ENCODE peak calls at places on chromosomes 12 and 14, in nine cellular contexts. E is adrenal gland, O is psoas muscle, Z is RWPE1, L is astrocyte, I is DND-41, T is RWPE2, P is gastrocnemius medialis, A is tibial nerve. R is an unnamed sample.

GRCh38 chr12:131963381-131963780 is 13.6 kb downstream of the EP400 start:
- DNase-seq in E (no peak), O (no peak), Z (no peak), L (no peak), I (no peak), T (no peak), P (no peak), A (no peak), R (no peak)

GRCh38 chr12:117377758-117378157 is 16.3 kb upstream of the NOS1 start:
- DNase-seq in E (no peak), O (no peak), Z (peak), L (no peak), I (peak), T (no peak), P (peak), A (no peak), R (no peak)

GRCh38 chr12:113888435-113888834 is 77.7 kb downstream of the RBM19 start:
- DNase-seq in E (no peak), O (no peak), Z (no peak), L (no peak), I (no peak), T (no peak), P (no peak), A (no peak), R (no peak)

GRCh38 chr14:100659345-100660001 is 67.2 kb upstream of the DLK1 start:
- DNase-seq in E (no peak), O (no peak), Z (no peak), L (no peak), I (no peak), T (no peak), P (no peak), A (no peak), R (no peak)

GRCh38 chr14:26380616-26381015 is 217.2 kb downstream of the NOVA1 start:
- DNase-seq in E (no peak), O (no peak), Z (no peak), L (no peak), I (no peak), T (no peak), P (no peak), A (no peak), R (no peak)

GRCh38 chr12:108696111-108696995 is 35.0 kb downstream of the CORO1C start:
- DNase-seq in E (no peak), O (no peak), Z (peak), L (peak), I (peak), T (peak), P (no peak), A (peak), R (no peak)

GRCh38 chr14:32044454-32044853 is 32.6 kb upstream of the ARHGAP5 start:
- DNase-seq in E (no peak), O (no peak), Z (no peak), L (no peak), I (no peak), T (no peak), P (no peak), A (no peak), R (no peak)

GRCh38 chr12:51868821-51869489 is 18.9 kb upstream of the ANKRD33 start:
- DNase-seq in E (no peak), O (peak), Z (no peak), L (no peak), I (no peak), T (no peak), P (no peak), A (no peak), R (peak)

GRCh38 chr12:112900298-112901145 is 6.2 kb upstream of the OAS1 start:
- DNase-seq in E (no peak), O (no peak), Z (peak), L (peak), I (peak), T (no peak), P (no peak), A (peak), R (no peak)

GRCh38 chr12:94805749-94806148 is 155.4 kb upstream of the TMCC3 start:
- DNase-seq in E (no peak), O (no peak), Z (no peak), L (peak), I (no peak), T (no peak), P (no peak), A (no peak), R (no peak)

GRCh38 chr12:9039397-9039977 is 50.1 kb downstream of the KLRG1 start:
- DNase-seq in E (no peak), O (no peak), Z (peak), L (peak), I (peak), T (no peak), P (no peak), A (peak), R (no peak)

GRCh38 chr14:22883191-22883976 is at the start of gene REM2:
- DNase-seq in E (no peak), O (no peak), Z (no peak), L (no peak), I (no peak), T (no peak), P (no peak), A (no peak), R (no peak)

GRCh38 chr12:120453977-120454376 is 7.7 kb downstream of the GATC start:
- DNase-seq in E (no peak), O (no peak), Z (peak), L (no peak), I (peak), T (no peak), P (no peak), A (no peak), R (no peak)

GRCh38 chr12:1808798-1809480 is 11.4 kb upstream of the LRTM2 start:
- DNase-seq in E (no peak), O (peak), Z (no peak), L (no peak), I (no peak), T (peak), P (no peak), A (no peak), R (peak)

GRCh38 chr12:128976120-128976519 is 122.8 kb downstream of the GLT1D1 start:
- DNase-seq in E (no peak), O (no peak), Z (no peak), L (no peak), I (peak), T (no peak), P (no peak), A (no peak), R (no peak)

GRCh38 chr12:106118-106561 is 39.6 kb downstream of the IQSEC3 start:
- DNase-seq in E (no peak), O (no peak), Z (no peak), L (no peak), I (peak), T (no peak), P (no peak), A (no peak), R (peak)

GRCh38 chr12:53219956-53220856 is 11.8 kb downstream of the RARG start:
- DNase-seq in E (no peak), O (peak), Z (peak), L (peak), I (peak), T (no peak), P (no peak), A (peak), R (peak)

GRCh38 chr12:14955876-14956811 is 5.3 kb downstream of the ARHGDIB start:
- DNase-seq in E (no peak), O (no peak), Z (no peak), L (no peak), I (peak), T (no peak), P (no peak), A (no peak), R (no peak)

GRCh38 chr12:122097641-122098364 is 19.2 kb downstream of the MLXIP start:
- DNase-seq in E (no peak), O (no peak), Z (no peak), L (peak), I (no peak), T (no peak), P (peak), A (no peak), R (peak)

GRCh38 chr12:98594050-98594853 is 766 bp downstream of the SLC25A3 start:
- DNase-seq in E (peak), O (peak), Z (no peak), L (no peak), I (no peak), T (no peak), P (peak), A (peak), R (peak)

GRCh38 chr12:121803861-121804416 is at the start of gene SETD1B:
- DNase-seq in E (peak), O (peak), Z (no peak), L (peak), I (peak), T (peak), P (peak), A (peak), R (peak)

GRCh38 chr14:103057372-103058208 is at the start of gene CDC42BPB:
- DNase-seq in E (peak), O (peak), Z (peak), L (peak), I (no peak), T (peak), P (peak), A (peak), R (peak)

GRCh38 chr14:35333347-35333730 is 41.2 kb downstream of the PSMA6 start:
- DNase-seq in E (no peak), O (no peak), Z (no peak), L (no peak), I (no peak), T (no peak), P (no peak), A (no peak), R (no peak)

GRCh38 chr14:35332517-35333346 is 40.5 kb downstream of the PSMA6 start:
- DNase-seq in E (no peak), O (no peak), Z (no peak), L (no peak), I (peak), T (no peak), P (no peak), A (no peak), R (peak)

GRCh38 chr14:35335388-35336092 is 43.4 kb downstream of the PSMA6 start:
- DNase-seq in E (peak), O (peak), Z (no peak), L (no peak), I (no peak), T (peak), P (peak), A (no peak), R (peak)

GRCh38 chr14:35333797-35334743 is 41.9 kb downstream of the PSMA6 start:
- DNase-seq in E (no peak), O (no peak), Z (no peak), L (no peak), I (no peak), T (no peak), P (no peak), A (no peak), R (no peak)

DNA sequence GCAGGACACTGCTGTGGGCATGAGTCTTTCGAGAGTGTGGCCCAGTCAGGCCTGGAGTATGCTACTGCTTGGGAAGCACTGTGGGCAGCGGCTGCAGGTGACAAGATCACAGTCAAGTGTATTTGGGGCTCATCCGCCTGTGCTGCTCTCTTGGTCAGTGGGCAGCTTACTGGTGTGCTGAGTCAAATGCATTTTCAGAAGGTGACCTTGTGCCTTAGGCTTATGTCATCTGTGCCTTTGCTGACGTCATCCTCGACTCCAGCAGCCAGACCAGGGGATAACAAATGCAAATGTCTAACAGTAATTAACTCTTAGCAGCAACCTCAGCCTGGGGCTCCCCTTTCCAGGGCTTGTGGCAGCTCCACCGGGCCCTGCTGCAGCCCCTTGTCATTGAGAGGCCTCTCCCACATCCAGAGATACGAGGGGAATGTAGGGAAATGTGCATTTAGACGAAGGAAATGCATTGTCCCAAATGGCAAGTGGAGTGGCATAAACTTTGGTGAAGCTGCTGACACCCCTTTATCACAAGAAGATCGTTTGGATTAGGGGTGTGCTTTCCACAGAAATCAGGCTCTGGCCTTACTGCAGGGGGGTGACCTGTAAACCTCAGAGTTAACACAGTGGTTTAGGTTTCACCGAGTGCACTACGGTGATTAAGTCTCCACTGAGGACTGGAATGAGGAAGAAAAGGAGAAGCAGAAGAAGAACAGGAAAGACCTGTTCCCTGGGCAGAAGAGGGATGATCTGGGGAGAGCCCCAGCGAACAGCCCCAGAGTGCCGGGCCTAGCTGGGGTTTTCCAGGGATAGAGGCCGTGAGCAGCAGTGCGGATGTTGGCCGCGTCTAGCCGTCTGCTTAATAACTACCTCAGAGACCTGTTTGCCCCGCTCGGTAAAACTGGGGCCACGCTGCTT is 39.7 kb downstream of the PSMA6 start:
- DNase-seq in E (no peak), O (no peak), Z (peak), L (peak), I (no peak), T (peak), P (no peak), A (no peak), R (peak)
- TF ChIP-seq CTCF in E (no peak), O (no peak), Z (no peak), L (no peak), I (no peak), T (no peak), P (no peak), A (no peak), R (no peak)

GRCh38 chr12:118983147-118983824 is 1.9 kb downstream of the SRRM4 start:
- DNase-seq in E (no peak), O (no peak), Z (no peak), L (no peak), I (no peak), T (no peak), P (no peak), A (no peak), R (no peak)

GRCh38 chr12:118981285-118982201 is at the start of gene SRRM4:
- DNase-seq in E (peak), O (no peak), Z (peak), L (no peak), I (peak), T (peak), P (no peak), A (no peak), R (peak)

GRCh38 chr12:118980407-118981014 is 830 bp upstream of the SRRM4 start:
- DNase-seq in E (no peak), O (no peak), Z (no peak), L (no peak), I (no peak), T (no peak), P (no peak), A (no peak), R (no peak)

GRCh38 chr12:118982308-118982707 is 967 bp downstream of the SRRM4 start:
- DNase-seq in E (no peak), O (no peak), Z (no peak), L (no peak), I (no peak), T (no peak), P (no peak), A (no peak), R (no peak)

GRCh38 chr12:118979763-118980406 is 1.5 kb upstream of the SRRM4 start:
- DNase-seq in E (peak), O (no peak), Z (peak), L (peak), I (peak), T (no peak), P (no peak), A (no peak), R (peak)
- H3K27ac ChIP-seq in E (no peak), O (no peak), Z (no peak), L (no peak), I (no peak), T (no peak), P (no peak), A (no peak), R (no peak)

DNA sequence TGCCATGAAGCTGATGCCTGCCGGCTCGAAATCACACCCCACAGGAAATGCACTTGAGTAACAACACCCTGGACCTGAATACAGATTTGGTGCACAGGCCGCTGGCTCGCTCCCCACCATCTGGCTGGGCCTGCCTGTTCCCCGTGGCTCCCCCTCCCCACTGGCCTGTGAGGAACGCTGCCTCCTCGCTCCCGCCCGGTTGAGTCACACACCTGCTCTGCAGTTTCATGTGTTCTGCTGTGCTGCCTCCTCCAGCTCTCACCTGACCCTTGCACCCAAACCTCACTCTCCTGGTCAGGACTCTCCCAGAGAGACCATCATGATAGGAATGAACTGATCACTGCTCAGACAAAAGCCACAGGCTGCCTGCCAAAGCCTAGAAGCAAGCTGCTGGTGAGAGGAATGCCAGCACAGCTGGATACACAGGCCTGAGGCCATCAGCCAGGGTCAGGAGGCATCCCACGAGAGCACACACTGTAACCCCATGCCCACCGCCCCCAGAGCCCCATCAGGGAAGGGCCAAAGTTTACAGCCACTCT is 3.8 kb upstream of the SIVA1 start:
- DNase-seq in E (no peak), O (peak), Z (peak), L (peak), I (no peak), T (no peak), P (peak), A (peak), R (no peak)
- TF ChIP-seq CTCF in E (no peak), O (no peak), Z (peak), L (no peak), I (no peak), T (peak), P (peak), A (no peak), R (no peak)

DNA sequence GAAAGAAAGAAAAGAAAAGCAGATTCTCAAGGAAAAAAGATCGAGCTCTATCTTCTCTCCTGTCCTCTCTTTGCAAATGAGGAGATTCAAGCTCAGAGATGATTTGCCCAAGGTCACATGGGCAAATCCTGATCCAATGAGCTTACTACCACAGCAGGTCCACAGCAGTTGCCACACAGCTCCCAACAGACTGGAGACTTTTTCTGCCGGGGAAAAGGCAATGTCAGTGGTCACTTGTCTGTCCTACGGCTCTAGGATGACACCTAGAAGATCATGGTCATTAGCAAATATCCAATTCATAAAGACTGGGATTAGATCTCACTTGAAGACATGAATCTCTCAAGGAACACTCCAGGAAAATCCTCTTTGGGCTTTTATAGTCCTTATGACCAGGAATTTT is 58.8 kb downstream of the TTC7B start:
- DNase-seq in E (no peak), O (peak), Z (no peak), L (no peak), I (no peak), T (no peak), P (peak), A (no peak), R (no peak)
- H3K27ac ChIP-seq in E (no peak), O (peak), Z (no peak), L (no peak), I (no peak), T (no peak), P (peak), A (peak), R (no peak)

GRCh38 chr14:71336488-71337192 is 429.4 kb downstream of the PCNX1 start:
- DNase-seq in E (no peak), O (no peak), Z (no peak), L (no peak), I (no peak), T (no peak), P (no peak), A (no peak), R (no peak)
- TF ChIP-seq CTCF in E (no peak), O (no peak), Z (no peak), L (no peak), I (no peak), T (no peak), P (no peak), A (no peak), R (no peak)

DNA sequence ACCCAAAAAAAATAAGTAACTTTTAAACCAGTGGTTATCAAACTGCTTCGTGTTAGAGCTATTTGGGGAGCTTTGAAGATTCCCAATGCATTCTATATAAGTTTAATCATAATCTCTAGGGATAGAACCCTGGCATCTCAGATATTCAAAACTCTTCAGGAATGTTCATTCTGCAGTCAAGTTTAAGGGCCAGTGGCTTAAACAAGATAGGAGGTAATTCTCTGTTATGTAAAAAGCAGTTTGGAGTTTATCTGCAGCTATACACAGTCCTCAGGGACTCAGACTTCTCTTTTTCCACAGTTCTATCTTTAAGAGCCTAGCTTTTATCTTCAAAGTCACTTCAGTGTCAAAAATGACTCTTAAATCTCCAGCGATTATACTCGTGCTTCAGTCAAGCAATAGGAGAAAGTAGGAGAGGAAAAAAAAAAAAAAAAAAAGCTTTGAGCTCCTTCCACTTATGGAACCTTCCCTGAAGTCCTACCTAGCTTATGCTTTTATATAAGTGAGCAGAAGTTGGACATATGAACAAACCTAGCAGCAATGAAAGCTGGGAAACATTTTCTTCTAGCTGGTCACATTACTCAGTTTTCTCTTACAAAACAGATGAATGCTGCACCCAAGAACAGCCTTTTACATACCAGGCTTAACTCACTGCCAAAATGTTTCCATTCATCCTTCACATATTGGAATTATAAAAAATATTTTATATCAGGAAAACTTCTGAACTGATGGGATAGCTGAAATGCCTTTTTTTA is 302.8 kb downstream of the FSCB start:
- DNase-seq in E (no peak), O (no peak), Z (no peak), L (no peak), I (no peak), T (no peak), P (no peak), A (no peak), R (no peak)
- H3K27ac ChIP-seq in E (no peak), O (no peak), Z (no peak), L (no peak), I (no peak), T (no peak), P (no peak), A (no peak), R (no peak)

GRCh38 chr12:66066071-66066928 is 64.2 kb downstream of the LLPH start:
- DNase-seq in E (no peak), O (no peak), Z (no peak), L (peak), I (peak), T (no peak), P (no peak), A (no peak), R (no peak)
- TF ChIP-seq CTCF in E (no peak), O (no peak), Z (no peak), L (peak), I (no peak), T (no peak), P (no peak), A (no peak), R (no peak)

DNA sequence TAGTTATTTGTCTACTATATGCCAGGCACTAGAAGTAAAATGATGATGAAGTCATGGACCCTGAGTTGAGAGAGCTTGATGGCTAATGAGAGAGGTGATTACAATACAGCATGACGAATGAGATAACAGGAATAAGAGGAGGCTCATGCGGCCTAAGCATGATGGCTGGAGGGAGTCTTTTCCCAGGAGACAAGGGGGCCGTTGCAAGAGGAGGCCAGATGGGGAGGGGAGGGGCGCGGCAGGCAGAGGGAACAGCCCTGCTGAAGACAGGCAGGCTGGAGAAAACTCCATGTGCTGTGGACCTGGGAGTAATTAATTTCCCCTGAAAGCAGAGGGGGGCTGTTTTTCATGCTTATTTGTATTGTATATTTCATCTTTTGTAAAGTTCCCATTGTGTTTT is 144.7 kb upstream of the RFLNA start:
- DNase-seq in E (no peak), O (no peak), Z (no peak), L (no peak), I (no peak), T (no peak), P (no peak), A (no peak), R (no peak)
- H3K27ac ChIP-seq in E (no peak), O (no peak), Z (no peak), L (no peak), I (no peak), T (no peak), P (no peak), A (no peak), R (no peak)